ENCODE peak calls at places on chromosomes 4 and X, in seven cellular contexts. One of them, this sample, is unnamed.
A peak's percentile ranks its signal among the peaks of the same experiment; 100 is the strongest.

GRCh38 chrX:101619336-101619735 is 1.5 kb upstream of the ARMCX6 start:
- DNase-seq in Calu3: no peak
- DNase-seq in AG09309: no peak
- DNase-seq in colonic mucosa: no peak
- DNase-seq in pancreas: no peak
- DNase-seq in uterus: no peak
- DNase-seq in right atrium auricular region: no peak
- DNase-seq in this sample: no peak

GRCh38 chr4:79088991-79089705 is 149.9 kb upstream of the PAQR3 start:
- DNase-seq in Calu3: no peak
- DNase-seq in AG09309: no peak
- DNase-seq in colonic mucosa: no peak
- DNase-seq in pancreas: no peak
- DNase-seq in uterus: no peak
- DNase-seq in right atrium auricular region: no peak
- DNase-seq in this sample: no peak

GRCh38 chr4:151627491-151627890 is 133.3 kb downstream of the GATB start:
- DNase-seq in Calu3: no peak
- DNase-seq in AG09309: no peak
- DNase-seq in colonic mucosa: no peak
- DNase-seq in pancreas: no peak
- DNase-seq in uterus: no peak
- DNase-seq in right atrium auricular region: no peak
- DNase-seq in this sample: no peak

GRCh38 chrX:109914114-109914849 is 88.6 kb upstream of the TMEM164 start:
- DNase-seq in Calu3: no peak
- DNase-seq in AG09309: no peak
- DNase-seq in colonic mucosa: no peak
- DNase-seq in pancreas: no peak
- DNase-seq in uterus: no peak
- DNase-seq in right atrium auricular region: no peak
- DNase-seq in this sample: no peak

GRCh38 chrX:54358424-54359211 is 772 bp upstream of the WNK3 start:
- DNase-seq in Calu3: no peak
- DNase-seq in AG09309: no peak
- DNase-seq in colonic mucosa: peak; percentile 32
- DNase-seq in pancreas: peak; percentile 26
- DNase-seq in uterus: peak; percentile 34
- DNase-seq in right atrium auricular region: no peak
- DNase-seq in this sample: peak; percentile 67

GRCh38 chrX:51053741-51054140 is 143.2 kb downstream of the BMP15 start:
- DNase-seq in Calu3: no peak
- DNase-seq in AG09309: no peak
- DNase-seq in colonic mucosa: no peak
- DNase-seq in pancreas: no peak
- DNase-seq in uterus: no peak
- DNase-seq in right atrium auricular region: no peak
- DNase-seq in this sample: no peak

GRCh38 chrX:20315140-20315539 is 48.4 kb upstream of the RPS6KA3 start:
- DNase-seq in Calu3: peak; percentile 8
- DNase-seq in AG09309: no peak
- DNase-seq in colonic mucosa: peak; percentile 18
- DNase-seq in pancreas: no peak
- DNase-seq in uterus: no peak
- DNase-seq in right atrium auricular region: no peak
- DNase-seq in this sample: no peak

GRCh38 chr4:2512396-2513135 is 23.9 kb upstream of the FAM193A start:
- DNase-seq in Calu3: no peak
- DNase-seq in AG09309: no peak
- DNase-seq in colonic mucosa: no peak
- DNase-seq in pancreas: no peak
- DNase-seq in uterus: no peak
- DNase-seq in right atrium auricular region: no peak
- DNase-seq in this sample: no peak

GRCh38 chrX:137565921-137566745 is at the start of gene ZIC3:
- DNase-seq in Calu3: no peak
- DNase-seq in AG09309: no peak
- DNase-seq in colonic mucosa: peak; percentile 33
- DNase-seq in pancreas: peak; percentile 53
- DNase-seq in uterus: peak; percentile 36
- DNase-seq in right atrium auricular region: no peak
- DNase-seq in this sample: peak; percentile 72

GRCh38 chr4:168880811-168881595 is 129.1 kb downstream of the CBR4 start:
- DNase-seq in Calu3: no peak
- DNase-seq in AG09309: no peak
- DNase-seq in colonic mucosa: no peak
- DNase-seq in pancreas: no peak
- DNase-seq in uterus: no peak
- DNase-seq in right atrium auricular region: no peak
- DNase-seq in this sample: no peak

GRCh38 chrX:149497626-149498025 is 7.5 kb downstream of the IDS start:
- DNase-seq in Calu3: no peak
- DNase-seq in AG09309: peak; percentile 34
- DNase-seq in colonic mucosa: no peak
- DNase-seq in pancreas: no peak
- DNase-seq in uterus: no peak
- DNase-seq in right atrium auricular region: peak; percentile 40
- DNase-seq in this sample: no peak

GRCh38 chrX:76148011-76148665 is 24.7 kb upstream of the PBDC1 start:
- DNase-seq in Calu3: peak; percentile 2
- DNase-seq in AG09309: no peak
- DNase-seq in colonic mucosa: peak; percentile 22
- DNase-seq in pancreas: no peak
- DNase-seq in uterus: peak; percentile 22
- DNase-seq in right atrium auricular region: no peak
- DNase-seq in this sample: no peak

GRCh38 chr4:149344436-149344835 is 471.2 kb downstream of the IQCM start:
- DNase-seq in Calu3: no peak
- DNase-seq in AG09309: no peak
- DNase-seq in colonic mucosa: no peak
- DNase-seq in pancreas: no peak
- DNase-seq in uterus: no peak
- DNase-seq in right atrium auricular region: no peak
- DNase-seq in this sample: no peak

GRCh38 chr4:76950052-76950845 is 697 bp downstream of the SEPTIN11 start:
- DNase-seq in Calu3: peak; percentile 21
- DNase-seq in AG09309: no peak
- DNase-seq in colonic mucosa: peak; percentile 85
- DNase-seq in pancreas: peak; percentile 33
- DNase-seq in uterus: peak; percentile 53
- DNase-seq in right atrium auricular region: no peak
- DNase-seq in this sample: peak; percentile 55

GRCh38 chr4:170047774-170048354 is 21.7 kb upstream of the MFAP3L start:
- DNase-seq in Calu3: peak; percentile 44
- DNase-seq in AG09309: peak; percentile 31
- DNase-seq in colonic mucosa: peak; percentile 55
- DNase-seq in pancreas: peak; percentile 16
- DNase-seq in uterus: peak; percentile 25
- DNase-seq in right atrium auricular region: peak; percentile 65
- DNase-seq in this sample: peak; percentile 63

GRCh38 chrX:78517124-78517523 is 142.0 kb downstream of the RTL3 start:
- DNase-seq in Calu3: no peak
- DNase-seq in AG09309: no peak
- DNase-seq in colonic mucosa: no peak
- DNase-seq in pancreas: no peak
- DNase-seq in uterus: no peak
- DNase-seq in right atrium auricular region: no peak
- DNase-seq in this sample: no peak

GRCh38 chr4:122894802-122895201 is 27.6 kb downstream of the NUDT6 start:
- DNase-seq in Calu3: no peak
- DNase-seq in AG09309: no peak
- DNase-seq in colonic mucosa: no peak
- DNase-seq in pancreas: no peak
- DNase-seq in uterus: no peak
- DNase-seq in right atrium auricular region: no peak
- DNase-seq in this sample: no peak

GRCh38 chr4:66506985-66507384 is 836.7 kb upstream of the EPHA5 start:
- DNase-seq in Calu3: no peak
- DNase-seq in AG09309: no peak
- DNase-seq in colonic mucosa: no peak
- DNase-seq in pancreas: no peak
- DNase-seq in uterus: no peak
- DNase-seq in right atrium auricular region: no peak
- DNase-seq in this sample: no peak

GRCh38 chr4:100081511-100081910 is 108.8 kb downstream of the DDIT4L start:
- DNase-seq in Calu3: no peak
- DNase-seq in AG09309: no peak
- DNase-seq in colonic mucosa: no peak
- DNase-seq in pancreas: no peak
- DNase-seq in uterus: no peak
- DNase-seq in right atrium auricular region: no peak
- DNase-seq in this sample: no peak

GRCh38 chrX:106608016-106608415 is 3.8 kb upstream of the RADX start:
- DNase-seq in Calu3: no peak
- DNase-seq in AG09309: no peak
- DNase-seq in colonic mucosa: no peak
- DNase-seq in pancreas: peak; percentile 1
- DNase-seq in uterus: no peak
- DNase-seq in right atrium auricular region: no peak
- DNase-seq in this sample: no peak

GRCh38 chr4:162497564-162498167 is 333.9 kb upstream of the FSTL5 start:
- DNase-seq in Calu3: no peak
- DNase-seq in AG09309: peak; percentile 7
- DNase-seq in colonic mucosa: no peak
- DNase-seq in pancreas: no peak
- DNase-seq in uterus: no peak
- DNase-seq in right atrium auricular region: no peak
- DNase-seq in this sample: peak; percentile 7

GRCh38 chrX:131729295-131729694 is 185.4 kb downstream of the OR13H1 start:
- DNase-seq in Calu3: no peak
- DNase-seq in AG09309: peak; percentile 79
- DNase-seq in colonic mucosa: peak; percentile 89
- DNase-seq in pancreas: no peak
- DNase-seq in uterus: peak; percentile 84
- DNase-seq in right atrium auricular region: peak; percentile 92
- DNase-seq in this sample: no peak

GRCh38 chr4:98614081-98614480 is 44.3 kb downstream of the TSPAN5 start:
- DNase-seq in Calu3: no peak
- DNase-seq in AG09309: no peak
- DNase-seq in colonic mucosa: no peak
- DNase-seq in pancreas: no peak
- DNase-seq in uterus: no peak
- DNase-seq in right atrium auricular region: no peak
- DNase-seq in this sample: no peak

DNA sequence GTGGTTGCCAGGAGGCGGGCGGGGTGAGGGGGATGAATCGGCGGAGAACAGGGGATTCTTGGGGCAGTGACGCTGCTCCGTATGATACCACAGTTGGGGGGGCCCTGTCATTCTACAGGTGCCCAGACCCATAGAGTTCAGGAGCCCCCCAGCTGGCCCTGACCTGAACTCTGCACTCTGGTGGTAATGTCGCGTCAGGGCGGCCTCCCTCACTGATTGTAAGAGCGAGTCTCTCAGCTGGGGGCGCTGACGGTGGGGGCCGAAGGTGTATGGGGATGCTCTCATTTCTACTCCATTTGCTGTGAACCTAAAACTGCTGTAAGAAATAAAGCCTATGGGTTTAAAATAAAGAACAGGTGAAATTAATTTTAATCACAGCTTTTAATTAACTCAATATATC is 91.8 kb upstream of the PSAPL1 start:
- DNase-seq in Calu3: no peak
- DNase-seq in AG09309: no peak
- DNase-seq in colonic mucosa: no peak
- DNase-seq in pancreas: no peak
- DNase-seq in uterus: no peak
- DNase-seq in right atrium auricular region: no peak
- DNase-seq in this sample: no peak
- TF ChIP-seq CTCF in Calu3: no peak
- TF ChIP-seq CTCF in AG09309: no peak
- TF ChIP-seq CTCF in colonic mucosa: no peak
- TF ChIP-seq CTCF in pancreas: no peak
- TF ChIP-seq CTCF in uterus: no peak
- TF ChIP-seq CTCF in right atrium auricular region: no peak
- TF ChIP-seq CTCF in this sample: no peak

GRCh38 chr4:38223801-38224236 is 263.6 kb downstream of the PTTG2 start:
- DNase-seq in Calu3: peak; percentile 19
- DNase-seq in AG09309: no peak
- DNase-seq in colonic mucosa: no peak
- DNase-seq in pancreas: peak; percentile 16
- DNase-seq in uterus: no peak
- DNase-seq in right atrium auricular region: no peak
- DNase-seq in this sample: no peak
- TF ChIP-seq CTCF in Calu3: no peak
- TF ChIP-seq CTCF in AG09309: no peak
- TF ChIP-seq CTCF in colonic mucosa: no peak
- TF ChIP-seq CTCF in pancreas: no peak
- TF ChIP-seq CTCF in uterus: no peak
- TF ChIP-seq CTCF in right atrium auricular region: no peak
- TF ChIP-seq CTCF in this sample: no peak

DNA sequence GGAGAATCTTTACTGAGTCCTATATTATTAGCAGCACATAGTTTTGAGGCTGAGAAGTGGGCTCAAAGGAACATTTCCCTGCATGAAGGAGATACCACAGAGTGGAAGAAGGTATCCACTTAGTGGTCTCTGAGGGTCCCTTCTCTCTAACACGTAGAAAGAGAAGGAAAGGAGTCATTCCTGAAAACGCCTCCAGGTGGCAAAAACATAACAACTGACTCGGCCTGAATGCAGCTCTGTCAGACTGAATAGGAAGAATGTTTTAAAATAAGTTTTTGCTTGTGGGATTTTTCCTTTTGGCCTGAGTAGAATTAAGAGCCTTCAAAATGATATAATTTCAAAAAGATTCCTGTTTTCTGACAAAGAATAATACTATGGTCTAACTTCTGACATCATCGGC is 23.3 kb downstream of the RPGR start:
- DNase-seq in Calu3: no peak
- DNase-seq in AG09309: no peak
- DNase-seq in colonic mucosa: no peak
- DNase-seq in pancreas: no peak
- DNase-seq in uterus: no peak
- DNase-seq in right atrium auricular region: no peak
- DNase-seq in this sample: peak; percentile 11
- TF ChIP-seq CTCF in Calu3: peak; percentile 42
- TF ChIP-seq CTCF in AG09309: peak; percentile 44
- TF ChIP-seq CTCF in colonic mucosa: no peak
- TF ChIP-seq CTCF in pancreas: no peak
- TF ChIP-seq CTCF in uterus: no peak
- TF ChIP-seq CTCF in right atrium auricular region: peak; percentile 43
- TF ChIP-seq CTCF in this sample: peak; percentile 28

GRCh38 chr4:4507403-4507802 is 34.4 kb downstream of the STX18 start:
- DNase-seq in Calu3: no peak
- DNase-seq in AG09309: no peak
- DNase-seq in colonic mucosa: no peak
- DNase-seq in pancreas: no peak
- DNase-seq in uterus: no peak
- DNase-seq in right atrium auricular region: no peak
- DNase-seq in this sample: no peak

GRCh38 chr4:4506961-4507360 is 34.9 kb downstream of the STX18 start:
- DNase-seq in Calu3: no peak
- DNase-seq in AG09309: no peak
- DNase-seq in colonic mucosa: peak; percentile 41
- DNase-seq in pancreas: no peak
- DNase-seq in uterus: peak; percentile 42
- DNase-seq in right atrium auricular region: no peak
- DNase-seq in this sample: no peak

GRCh38 chr4:4504783-4505182 is 37.1 kb downstream of the STX18 start:
- DNase-seq in Calu3: no peak
- DNase-seq in AG09309: no peak
- DNase-seq in colonic mucosa: no peak
- DNase-seq in pancreas: no peak
- DNase-seq in uterus: no peak
- DNase-seq in right atrium auricular region: no peak
- DNase-seq in this sample: no peak

GRCh38 chr4:4509521-4509920 is 32.3 kb downstream of the STX18 start:
- DNase-seq in Calu3: no peak
- DNase-seq in AG09309: no peak
- DNase-seq in colonic mucosa: no peak
- DNase-seq in pancreas: no peak
- DNase-seq in uterus: no peak
- DNase-seq in right atrium auricular region: no peak
- DNase-seq in this sample: no peak

GRCh38 chr4:4507923-4508322 is 33.9 kb downstream of the STX18 start:
- DNase-seq in Calu3: peak; percentile 15
- DNase-seq in AG09309: no peak
- DNase-seq in colonic mucosa: no peak
- DNase-seq in pancreas: no peak
- DNase-seq in uterus: no peak
- DNase-seq in right atrium auricular region: no peak
- DNase-seq in this sample: no peak
- TF ChIP-seq CTCF in Calu3: peak; percentile 50
- TF ChIP-seq CTCF in AG09309: peak; percentile 54
- TF ChIP-seq CTCF in colonic mucosa: peak; percentile 34
- TF ChIP-seq CTCF in pancreas: no peak
- TF ChIP-seq CTCF in uterus: peak; percentile 10
- TF ChIP-seq CTCF in right atrium auricular region: peak; percentile 44
- TF ChIP-seq CTCF in this sample: peak; percentile 71

This sample was measured in endothelial cell.